ENCODE peak calls at places on chromosomes 3 and 15, in five cellular contexts. K is RCC 7860, N is AG08395, V is uterus, G is AG20443. M is an unnamed sample.
A peak's percentile ranks its signal among the peaks of the same experiment; 100 is the strongest.

GRCh38 chr3:64293121-64293520 is 67.9 kb upstream of the PRICKLE2 start:
- DNase-seq in K (no peak), N (no peak), V (no peak), G (no peak), M (no peak)

GRCh38 chr3:126555795-126556636 is 2.7 kb downstream of the C3orf22 start:
- DNase-seq in K (no peak), N (no peak), V (peak; percentile 8), G (peak; percentile 2), M (no peak)

GRCh38 chr3:130933801-130934345 is 40.0 kb downstream of the ATP2C1 start:
- DNase-seq in K (no peak), N (no peak), V (no peak), G (no peak), M (no peak)

GRCh38 chr3:124620600-124621063 is 109.6 kb upstream of the UMPS start:
- DNase-seq in K (peak; percentile 66), N (no peak), V (no peak), G (no peak), M (no peak)

GRCh38 chr3:150293401-150294001 is 114.6 kb upstream of the TSC22D2 start:
- DNase-seq in K (no peak), N (peak; percentile 78), V (no peak), G (peak; percentile 80), M (no peak)

GRCh38 chr3:13080591-13080990 is 7.4 kb upstream of the IQSEC1 start:
- DNase-seq in K (no peak), N (peak; percentile 46), V (no peak), G (peak; percentile 83), M (no peak)

GRCh38 chr3:150062492-150062891 is 91.8 kb upstream of the PFN2 start:
- DNase-seq in K (no peak), N (peak; percentile 74), V (no peak), G (peak; percentile 74), M (no peak)

GRCh38 chr3:108662141-108662738 is 72.7 kb downstream of the DZIP3 start:
- DNase-seq in K (peak; percentile 58), N (peak; percentile 80), V (peak; percentile 13), G (peak; percentile 79), M (peak; percentile 35)

GRCh38 chr3:54374214-54374855 is 252.0 kb downstream of the CACNA2D3 start:
- DNase-seq in K (no peak), N (no peak), V (no peak), G (no peak), M (peak; percentile 1)

GRCh38 chr3:170622369-170623159 is 36.7 kb upstream of the SLC7A14 start:
- DNase-seq in K (no peak), N (peak; percentile 92), V (peak; percentile 44), G (peak; percentile 88), M (no peak)

GRCh38 chr3:189342811-189343210 is 171.0 kb downstream of the TPRG1 start:
- DNase-seq in K (no peak), N (no peak), V (no peak), G (no peak), M (no peak)

GRCh38 chr15:68249058-68249713 is 19.7 kb upstream of the CLN6 start:
- DNase-seq in K (no peak), N (no peak), V (no peak), G (no peak), M (no peak)

GRCh38 chr3:39208463-39209055 is 16.2 kb upstream of the XIRP1 start:
- DNase-seq in K (peak; percentile 11), N (peak; percentile 74), V (no peak), G (peak; percentile 77), M (peak; percentile 4)

GRCh38 chr3:133928136-133928893 is 32.6 kb upstream of the RAB6B start:
- DNase-seq in K (no peak), N (no peak), V (no peak), G (no peak), M (no peak)

GRCh38 chr15:40092416-40093223 is 16.1 kb downstream of the BMF start:
- DNase-seq in K (no peak), N (peak; percentile 78), V (peak; percentile 88), G (peak; percentile 74), M (no peak)

GRCh38 chr3:13574798-13575451 is 26.0 kb downstream of the FBLN2 start:
- DNase-seq in K (peak; percentile 28), N (peak; percentile 58), V (no peak), G (peak; percentile 71), M (no peak)

M was measured in epithelial cell of proximal tubule.